ENCODE peak calls at places on chromosomes 6 and 20, in nine cellular contexts. N, Q, Z, T, J, S, O, I and R are unnamed samples.

GRCh38 chr20:4161447-4162251 is 146.3 kb upstream of the RNF24 start:
- DNase-seq in I (no peak), N (peak; percentile 91), O (no peak), S (no peak), J (no peak), T (no peak), Q (no peak), Z (no peak), R (no peak)

GRCh38 chr6:149458196-149458595 is 26.6 kb downstream of the ZC3H12D start:
- DNase-seq in S (no peak), T (no peak), Z (no peak), N (no peak), Q (no peak), O (peak; percentile 29), I (peak; percentile 32), J (no peak), R (no peak)

GRCh38 chr20:46984391-46984790 is 89.7 kb downstream of the EYA2 start:
- DNase-seq in S (no peak), T (no peak), O (no peak), N (no peak), J (no peak), Q (no peak), I (peak; percentile 31), Z (peak; percentile 55), R (no peak)

GRCh38 chr6:154849475-154849874 is 116.3 kb downstream of the SCAF8 start:
- DNase-seq in Q (no peak), J (no peak), O (no peak), I (no peak), S (no peak), N (no peak), T (no peak), Z (no peak), R (no peak)

GRCh38 chr6:115358616-115359015 is 702.1 kb downstream of the FRK start:
- DNase-seq in O (no peak), Q (no peak), Z (no peak), S (no peak), I (no peak), T (no peak), N (no peak), J (no peak), R (no peak)

GRCh38 chr20:47256665-47257236 is 99.7 kb downstream of the ZMYND8 start:
- DNase-seq in N (no peak), Q (no peak), Z (peak; percentile 56), I (peak; percentile 81), O (no peak), J (no peak), T (no peak), S (no peak), R (peak; percentile 32)

GRCh38 chr6:150377211-150377781 is 8.5 kb downstream of the IYD start:
- DNase-seq in J (no peak), T (peak; percentile 11), O (no peak), I (no peak), Z (no peak), S (peak; percentile 40), N (peak; percentile 52), Q (peak; percentile 80), R (no peak)

GRCh38 chr6:154358019-154358545 is 1.5 kb upstream of the IPCEF1 start:
- DNase-seq in S (no peak), N (no peak), Z (no peak), I (peak; percentile 31), O (no peak), J (no peak), T (no peak), Q (peak; percentile 23), R (no peak)

GRCh38 chr6:126063512-126064146 is 77.3 kb downstream of the TRMT11 start:
- DNase-seq in N (no peak), S (no peak), I (peak; percentile 88), O (no peak), Z (peak; percentile 57), Q (no peak), T (no peak), J (peak; percentile 51), R (peak; percentile 50)

GRCh38 chr20:61525781-61526431 is 273.8 kb downstream of the CDH4 start:
- DNase-seq in T (peak; percentile 89), N (no peak), S (peak; percentile 47), J (no peak), I (peak; percentile 72), Q (no peak), Z (peak; percentile 19), O (no peak), R (peak; percentile 30)

GRCh38 chr6:89079611-89080213 is 839 bp upstream of the PNRC1 start:
- DNase-seq in O (peak; percentile 57), T (peak; percentile 41), Z (peak; percentile 85), I (peak; percentile 74), N (peak; percentile 55), S (peak; percentile 56), J (peak; percentile 69), Q (peak; percentile 64), R (no peak)

GRCh38 chr6:1993049-1993448 is 252.4 kb downstream of the GMDS start:
- DNase-seq in Z (peak; percentile 24), T (no peak), S (no peak), I (peak; percentile 85), O (no peak), J (no peak), Q (no peak), N (no peak), R (peak; percentile 48)

GRCh38 chr6:70415660-70416059 is 2.4 kb downstream of the FAM135A start:
- DNase-seq in O (no peak), J (no peak), I (no peak), S (no peak), N (no peak), Q (no peak), Z (no peak), T (no peak), R (no peak)

GRCh38 chr6:102137859-102138258 is 744.4 kb downstream of the GRIK2 start:
- DNase-seq in I (no peak), S (no peak), Q (no peak), Z (no peak), J (no peak), O (no peak), T (no peak), N (no peak), R (no peak)

GRCh38 chr6:51753635-51754034 is 333.8 kb downstream of the PKHD1 start:
- DNase-seq in J (peak; percentile 31), Q (peak; percentile 74), S (peak; percentile 80), T (peak; percentile 38), Z (no peak), N (no peak), I (no peak), O (no peak), R (no peak)
- TF ChIP-seq CTCF in J (peak; percentile 40), Q (peak; percentile 31), S (peak; percentile 91), T (peak; percentile 14), Z (no peak), N (peak; percentile 7), I (no peak), O (no peak), R (no peak)

DNA sequence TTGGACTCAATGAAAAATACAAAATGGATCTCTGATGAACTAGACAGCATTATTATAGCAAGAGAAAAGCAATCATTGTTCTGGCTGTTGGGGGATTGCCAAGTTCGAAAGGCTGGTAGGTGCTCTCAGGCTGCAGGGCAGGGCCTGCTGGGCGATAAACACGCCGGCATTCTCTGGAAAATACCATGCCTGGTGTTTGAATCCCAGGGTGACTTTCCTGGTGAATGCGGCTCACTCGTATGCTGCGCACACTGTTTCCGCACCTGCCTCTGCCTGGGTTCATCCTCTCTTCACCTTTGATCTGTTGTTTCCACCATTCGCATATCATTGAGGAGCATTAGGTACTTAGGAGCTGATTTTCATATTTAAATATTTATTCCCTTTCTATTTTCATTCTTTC is 37.4 kb downstream of the GCNT2 start:
- DNase-seq in I (no peak), Q (no peak), Z (no peak), N (peak; percentile 63), S (peak; percentile 40), O (no peak), T (no peak), J (no peak), R (no peak)
- H3K4me3 ChIP-seq in I (no peak overlapping the region), Q (no peak overlapping the region), Z (no peak overlapping the region), N (no peak overlapping the region), S (peak overlapping the region; percentile 63), O (peak overlapping the region; percentile 40), T (no peak overlapping the region), J (no peak overlapping the region), R (no peak overlapping the region)

DNA sequence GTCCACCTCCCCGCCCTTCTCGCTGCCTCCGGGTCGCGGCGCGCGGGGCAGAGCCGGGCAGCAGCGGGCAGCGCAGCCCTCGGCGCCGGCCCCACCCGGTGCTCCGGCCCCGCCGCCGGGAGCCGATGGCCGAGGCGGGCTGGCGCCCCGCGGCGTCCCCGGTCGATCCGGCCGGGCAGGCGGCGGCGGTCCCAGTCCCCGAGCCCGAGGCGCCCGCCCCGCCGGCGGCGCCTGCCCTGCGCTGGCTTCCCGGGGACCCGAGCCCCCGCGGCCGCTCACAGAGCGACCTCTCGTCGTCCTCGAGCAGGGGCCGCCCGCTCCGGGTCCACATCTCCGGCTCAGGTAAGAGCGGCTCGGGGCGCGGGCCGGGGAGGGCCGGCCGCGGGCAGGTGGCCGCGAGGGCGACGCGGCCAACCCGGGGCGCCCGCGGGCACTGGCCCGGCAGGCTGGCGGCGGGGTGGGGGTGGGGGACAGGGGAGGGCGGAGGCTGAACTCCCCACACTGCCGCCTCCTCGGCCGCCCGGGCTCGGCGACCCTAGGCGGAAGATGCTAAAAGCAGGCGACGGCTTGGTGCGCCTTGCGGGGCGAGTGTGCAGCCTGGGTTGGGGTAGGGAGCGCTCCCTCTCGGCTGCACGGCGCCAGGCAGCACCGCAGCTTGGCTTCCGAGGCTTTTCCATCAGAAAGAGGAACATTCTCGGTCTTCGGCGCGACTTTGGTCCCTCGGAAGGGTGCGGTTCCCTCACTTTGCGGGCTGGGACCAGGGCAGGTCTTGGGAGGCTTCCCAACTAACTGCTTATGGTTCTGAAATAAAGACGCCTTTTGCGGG is 25.6 kb upstream of the FUCA2 start:
- DNase-seq in T (no peak), N (peak; percentile 89), Z (peak; percentile 61), J (peak; percentile 84), Q (peak; percentile 63), I (peak; percentile 63), O (peak; percentile 66), S (peak; percentile 83), R (no peak)
- H3K27ac ChIP-seq in T (no peak overlapping the region), N (peak overlapping the region; percentile 91), Z (peak overlapping the region; percentile 65), J (peak overlapping the region; percentile 95), Q (peak overlapping the region; percentile 6), I (peak overlapping the region; percentile 57), O (no peak overlapping the region), S (no peak overlapping the region), R (no peak overlapping the region)

GRCh38 chr6:50818673-50819072 is at the start of gene TFAP2B:
- DNase-seq in O (no peak), I (no peak), J (no peak), Q (no peak), Z (no peak), N (no peak), S (no peak), T (no peak), R (no peak)

GRCh38 chr6:50816115-50816675 is 2.5 kb upstream of the TFAP2B start:
- DNase-seq in S (peak; percentile 87), I (peak; percentile 55), O (no peak), T (peak; percentile 94), Q (peak; percentile 88), N (peak; percentile 64), Z (peak; percentile 74), J (peak; percentile 88), R (peak; percentile 13)

GRCh38 chr6:50816947-50817637 is 1.6 kb upstream of the TFAP2B start:
- DNase-seq in I (no peak), Z (no peak), N (no peak), S (peak; percentile 53), Q (no peak), O (no peak), T (no peak), J (no peak), R (no peak)

GRCh38 chr6:50817638-50817950 is 1.1 kb upstream of the TFAP2B start:
- DNase-seq in T (no peak), O (no peak), S (no peak), Q (no peak), J (no peak), N (no peak), Z (no peak), I (no peak), R (no peak)

GRCh38 chr6:50815436-50816114 is 3.1 kb upstream of the TFAP2B start:
- DNase-seq in I (peak; percentile 14), Q (no peak), N (no peak), S (no peak), Z (peak; percentile 32), O (no peak), J (peak; percentile 19), T (peak; percentile 48), R (no peak)
- TF ChIP-seq CTCF in I (peak; percentile 53), Q (peak; percentile 26), N (peak; percentile 22), S (peak; percentile 32), Z (peak; percentile 58), O (no peak), J (peak; percentile 67), T (peak; percentile 75), R (peak; percentile 54)